ENCODE peak calls at places on chromosomes 4 and X, in five cellular contexts. V, D, F, Z and A are unnamed samples.

GRCh38 chr4:57110635-57111546 is 706 bp upstream of the IGFBP7 start:
- DNase-seq in D (no peak), V (no peak), Z (peak), F (no peak), A (no peak)

GRCh38 chrX:24837966-24838365 is 144.2 kb downstream of the POLA1 start:
- DNase-seq in F (no peak), V (no peak), Z (no peak), D (no peak), A (no peak)

GRCh38 chr4:2767705-2768074 is 11.6 kb upstream of the TNIP2 start:
- DNase-seq in D (no peak), V (no peak), Z (peak), F (no peak), A (no peak)

GRCh38 chr4:141797966-141798365 is 161.6 kb downstream of the IL15 start:
- DNase-seq in D (no peak), V (no peak), F (no peak), Z (no peak), A (no peak)

GRCh38 chr4:32858971-32859370 is 2138.8 kb downstream of the PCDH7 start:
- DNase-seq in F (no peak), D (no peak), V (no peak), Z (no peak), A (peak)

GRCh38 chr4:56786955-56787354 is 34.5 kb downstream of the SPINK2 start:
- DNase-seq in V (no peak), D (no peak), F (no peak), Z (peak), A (peak)

GRCh38 chr4:87555751-87556619 is 26.8 kb upstream of the SPARCL1 start:
- DNase-seq in D (no peak), F (no peak), Z (no peak), V (no peak), A (no peak)

GRCh38 chrX:124518888-124519287 is 172.5 kb downstream of the SH2D1A start:
- DNase-seq in V (no peak), D (no peak), Z (no peak), F (no peak), A (no peak)

GRCh38 chr4:176034498-176034897 is 31.1 kb upstream of the WDR17 start:
- DNase-seq in D (no peak), F (no peak), Z (no peak), V (no peak), A (peak)

GRCh38 chrX:134875679-134876078 is 115.1 kb upstream of the SMIM10 start:
- DNase-seq in D (no peak), Z (no peak), V (no peak), F (no peak), A (no peak)

GRCh38 chrX:154046262-154046771 is 26.6 kb upstream of the IRAK1 start:
- DNase-seq in D (no peak), F (no peak), V (no peak), Z (peak), A (no peak)

GRCh38 chrX:136209016-136209738 is 42.0 kb downstream of the MAP7D3 start:
- DNase-seq in Z (peak), F (no peak), D (no peak), V (peak), A (no peak)

GRCh38 chr4:169774466-169775445 is 17.0 kb upstream of the HPF1 start:
- DNase-seq in F (no peak), D (no peak), V (peak), Z (peak), A (no peak)

GRCh38 chr4:157265281-157265680 is 44.8 kb downstream of the GRIA2 start:
- DNase-seq in D (no peak), Z (no peak), V (no peak), F (no peak), A (peak)

GRCh38 chrX:136810493-136810892 is 29.8 kb upstream of the ARHGEF6 start:
- DNase-seq in Z (no peak), V (no peak), D (no peak), F (no peak), A (no peak)

GRCh38 chr4:137065306-137065705 is 467.0 kb downstream of the PCDH18 start:
- DNase-seq in F (no peak), V (no peak), D (no peak), Z (no peak), A (no peak)

GRCh38 chr4:119648398-119648797 is 19.8 kb upstream of the PDE5A start:
- DNase-seq in Z (no peak), V (no peak), F (no peak), D (no peak), A (no peak)

GRCh38 chr4:74715731-74716435 is 78.4 kb downstream of the BTC start:
- DNase-seq in F (no peak), D (no peak), V (no peak), Z (no peak), A (no peak)

GRCh38 chr4:122612540-122612939 is 8.3 kb downstream of the IL21 start:
- DNase-seq in V (no peak), F (no peak), D (no peak), Z (no peak), A (no peak)

GRCh38 chr4:40419231-40419912 is 84.2 kb downstream of the CHRNA9 start:
- DNase-seq in D (no peak), F (no peak), V (no peak), Z (no peak), A (no peak)

GRCh38 chr4:115484479-115484878 is 371.1 kb upstream of the NDST4 start:
- DNase-seq in D (no peak), V (no peak), F (no peak), Z (no peak), A (no peak)

GRCh38 chrX:21734175-21734574 is 23.7 kb downstream of the SMPX start:
- DNase-seq in Z (peak), V (no peak), F (no peak), D (no peak), A (no peak)